ENCODE peak calls at places on chromosomes 6 and 20, in four cellular contexts. C is kidney, S is fibroblast of pulmonary artery, L is substantia nigra. A is an unnamed sample.

GRCh38 chr6:136775548-136775947 is 16.7 kb downstream of the MAP3K5 start:
- DNase-seq in C (no peak), S (peak), L (no peak), A (no peak)

GRCh38 chr6:29722773-29723665 is at the start of gene HLA-F:
- DNase-seq in C (peak), S (peak), L (peak), A (no peak)

GRCh38 chr6:169190144-169190584 is 63.5 kb downstream of the THBS2 start:
- DNase-seq in C (peak), S (peak), L (no peak), A (peak)

GRCh38 chr6:13429406-13429753 is 58.0 kb downstream of the GFOD1 start:
- DNase-seq in C (no peak), S (no peak), L (no peak), A (no peak)

GRCh38 chr6:146595981-146596731 is 2.6 kb upstream of the ADGB start:
- DNase-seq in C (no peak), S (no peak), L (no peak), A (no peak)

GRCh38 chr6:148027201-148027600 is 315.4 kb upstream of the SASH1 start:
- DNase-seq in C (no peak), S (no peak), L (no peak), A (no peak)

GRCh38 chr6:157898169-157898568 is 75.1 kb downstream of the SNX9 start:
- DNase-seq in C (no peak), S (no peak), L (no peak), A (no peak)

GRCh38 chr6:157120523-157121232 is 202.6 kb downstream of the TMEM242 start:
- DNase-seq in C (no peak), S (no peak), L (no peak), A (no peak)

GRCh38 chr20:44033344-44033743 is 118.7 kb downstream of the TOX2 start:
- DNase-seq in C (no peak), S (peak), L (no peak), A (peak)

GRCh38 chr6:108119212-108120141 is 44.9 kb upstream of the OSTM1 start:
- DNase-seq in C (no peak), S (no peak), L (no peak), A (no peak)

A was measured in mesenteric fat pad.